ENCODE peak calls at places on chromosomes 3 and 15, in four cellular contexts. D is A549, Q is K562, N is GM12878. K is an unnamed sample.

GRCh38 chr3:154151969-154152368 is 30.8 kb downstream of the ARHGEF26 start:
- DNase-seq in D (no peak), Q (no peak), N (no peak), K (no peak)

GRCh38 chr3:44478055-44478468 is 592 bp upstream of the ZNF445 start:
- DNase-seq in D (no peak), Q (no peak), N (no peak), K (peak; percentile 24)

GRCh38 chr3:144590854-144591253 is 619.2 kb downstream of the DIPK2A start:
- DNase-seq in D (peak; percentile 45), Q (no peak), N (no peak), K (no peak)

GRCh38 chr3:66253790-66254620 is 33.2 kb downstream of the SLC25A26 start:
- DNase-seq in D (peak; percentile 42), Q (peak; percentile 10), N (no peak), K (peak; percentile 23)

GRCh38 chr3:107953707-107954106 is 137.1 kb downstream of the CD47 start:
- DNase-seq in D (no peak), Q (no peak), N (no peak), K (no peak)

GRCh38 chr3:191237045-191237882 is 38.2 kb downstream of the OSTN start:
- DNase-seq in D (no peak), Q (no peak), N (no peak), K (no peak)

GRCh38 chr3:164451083-164451910 is 627.0 kb downstream of the SI start:
- DNase-seq in D (no peak), Q (no peak), N (no peak), K (no peak)

GRCh38 chr15:66251790-66252355 is 1.7 kb downstream of the MEGF11 start:
- DNase-seq in D (no peak), Q (no peak), N (no peak), K (no peak)

GRCh38 chr3:29144361-29144760 is 136.5 kb upstream of the RBMS3 start:
- DNase-seq in D (no peak), Q (no peak), N (no peak), K (no peak)

GRCh38 chr3:73611176-73611575 is 13.6 kb downstream of the PDZRN3 start:
- DNase-seq in D (no peak), Q (no peak), N (no peak), K (no peak)

GRCh38 chr15:73397461-73397860 is 28.7 kb upstream of the HCN4 start:
- DNase-seq in D (no peak), Q (no peak), N (no peak), K (no peak)

GRCh38 chr15:76058714-76059319 is 968 bp upstream of the TMEM266 start:
- DNase-seq in D (peak; percentile 68), Q (peak; percentile 19), N (peak; percentile 19), K (peak; percentile 15)

GRCh38 chr3:15606434-15606891 is 4.9 kb downstream of the BTD start:
- DNase-seq in D (peak; percentile 37), Q (no peak), N (no peak), K (peak; percentile 92)

GRCh38 chr3:60056394-60056793 is 1006.6 kb upstream of the CFAP20DC start:
- DNase-seq in D (no peak), Q (no peak), N (no peak), K (no peak)

GRCh38 chr15:67809866-67810265 is 15.4 kb upstream of the SKOR1 start:
- DNase-seq in D (no peak), Q (no peak), N (no peak), K (no peak)

GRCh38 chr3:183980408-183980807 is 37.3 kb downstream of the ABCC5 start:
- DNase-seq in D (no peak), Q (no peak), N (no peak), K (no peak)

GRCh38 chr3:56862352-56863062 is 60.8 kb upstream of the ARHGEF3 start:
- DNase-seq in D (no peak), Q (no peak), N (no peak), K (peak; percentile 88)

GRCh38 chr3:52771702-52772101 is 962 bp upstream of the NEK4 start:
- DNase-seq in D (no peak), Q (no peak), N (no peak), K (no peak)

GRCh38 chr3:182385356-182385755 is 407.9 kb upstream of the ATP11B start:
- DNase-seq in D (no peak), Q (no peak), N (no peak), K (no peak)

GRCh38 chr3:123834631-123835030 is 49.5 kb downstream of the MYLK start:
- DNase-seq in D (no peak), Q (no peak), N (no peak), K (no peak)

DNA sequence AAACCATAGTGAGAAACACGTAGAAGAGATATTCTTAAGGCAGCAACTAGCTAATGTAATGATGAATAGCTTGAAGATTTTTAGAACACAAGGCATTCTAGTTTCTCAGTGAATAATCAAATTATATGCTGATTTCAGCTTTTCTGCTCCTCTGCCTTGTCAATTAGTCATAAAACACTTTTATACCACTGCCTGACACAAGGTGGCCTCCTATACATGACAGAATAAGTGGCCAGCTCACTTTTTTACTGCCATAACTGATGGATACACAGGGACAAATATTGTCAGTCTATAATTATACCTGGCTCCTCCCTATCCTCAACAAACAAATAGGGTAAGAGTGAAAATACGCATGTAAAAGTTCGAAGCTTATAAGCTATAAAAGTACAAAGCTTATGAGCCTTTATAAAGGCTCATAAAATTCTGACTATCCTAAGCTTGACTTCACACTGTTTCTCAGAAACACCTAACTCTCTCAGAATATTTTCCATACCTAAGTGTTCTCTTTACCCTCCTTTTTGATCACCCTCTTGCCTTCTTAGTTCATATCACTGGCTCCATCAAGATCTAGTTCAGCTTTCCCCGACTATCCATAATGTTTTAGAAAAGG is 81.6 kb downstream of the HERC1 start:
- DNase-seq in D (peak; percentile 76), Q (peak; percentile 44), N (peak; percentile 23), K (peak; percentile 61)
- TF ChIP-seq POLR2AphosphoS2 in D (no peak), Q (no peak), N (no peak), K (no peak)

DNA sequence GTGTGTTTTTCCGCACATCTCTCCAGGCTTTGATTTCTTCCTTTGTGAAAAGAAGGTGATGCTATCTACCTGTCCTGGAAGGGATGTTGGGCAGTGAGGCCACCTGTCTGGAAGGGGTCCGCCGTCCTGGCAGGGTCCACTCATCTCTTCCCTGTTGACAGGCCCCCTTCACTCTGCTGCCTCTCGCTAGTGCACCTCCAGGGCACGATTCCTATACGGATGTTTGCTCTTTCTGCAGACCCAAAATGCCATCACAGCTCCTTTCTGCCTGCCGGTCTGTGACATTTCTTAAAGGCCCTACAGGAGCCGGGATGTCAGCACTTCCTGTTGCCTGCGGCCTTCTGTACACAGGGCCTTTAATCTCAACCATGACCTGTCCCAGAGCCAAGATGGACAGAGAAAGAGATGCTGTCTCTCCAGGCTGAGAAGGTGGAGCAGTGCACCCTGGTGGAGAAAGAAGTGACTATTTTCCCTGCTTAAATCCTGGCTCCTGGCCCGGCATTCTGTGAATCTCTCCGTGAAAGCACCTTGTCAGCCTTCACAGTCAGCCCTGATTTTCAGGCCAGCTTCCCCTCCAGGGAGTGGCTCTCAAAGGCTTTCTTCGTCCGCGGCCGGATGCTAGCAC is 7.4 kb downstream of the FAM3D start:
- DNase-seq in D (peak; percentile 39), Q (peak; percentile 26), N (no peak), K (peak; percentile 33)
- TF ChIP-seq POLR2AphosphoS2 in D (no peak), Q (no peak), N (no peak), K (no peak)

GRCh38 chr3:94259291-94259690 is 196.4 kb downstream of the NSUN3 start:
- DNase-seq in D (no peak), Q (no peak), N (no peak), K (no peak)

GRCh38 chr3:94258851-94259250 is 196.0 kb downstream of the NSUN3 start:
- DNase-seq in D (no peak), Q (no peak), N (no peak), K (no peak)

GRCh38 chr3:94252316-94252715 is 189.5 kb downstream of the NSUN3 start:
- DNase-seq in D (no peak), Q (no peak), N (no peak), K (no peak)

DNA sequence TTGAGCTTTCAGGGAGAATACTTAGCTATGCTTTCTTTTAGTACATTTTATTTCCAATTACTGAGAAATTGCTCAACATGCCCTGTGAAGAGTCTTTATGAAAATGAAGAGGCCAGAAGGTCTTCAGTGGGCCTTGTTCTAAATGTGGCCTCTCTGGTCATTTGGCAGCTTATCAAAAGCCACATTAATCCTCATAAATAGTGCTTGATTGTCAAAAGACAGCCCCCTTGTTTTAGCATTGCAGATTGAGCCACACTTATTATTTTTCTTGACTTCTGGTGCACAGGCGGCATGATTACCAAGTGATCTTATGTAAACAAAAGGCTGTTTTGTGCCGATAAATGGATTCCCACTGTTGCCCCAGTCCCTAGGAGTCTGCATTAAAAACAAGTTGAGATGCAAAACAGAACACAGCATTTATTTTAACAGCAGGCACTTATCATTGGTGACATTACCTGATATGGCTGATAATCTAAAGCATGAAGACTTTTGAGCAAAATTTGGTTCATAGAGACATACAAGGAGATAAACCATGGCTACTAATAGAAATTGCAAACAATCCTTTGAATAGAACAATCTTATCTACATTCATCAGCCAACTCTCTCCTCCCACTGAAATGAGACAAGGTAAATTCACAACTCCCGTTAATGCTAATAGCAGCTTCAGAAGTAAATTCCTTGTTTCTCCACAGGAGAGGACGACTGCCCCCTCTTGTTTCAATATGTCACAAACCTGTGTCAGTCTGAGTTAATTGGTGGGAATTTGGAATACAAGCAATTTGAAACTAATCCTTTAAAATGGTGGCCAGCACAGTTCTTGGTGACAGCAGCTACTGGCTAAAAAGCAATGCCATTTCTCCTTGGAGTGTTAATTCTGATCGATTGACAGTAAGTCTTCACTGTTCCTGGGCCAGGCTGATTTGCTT is 194.3 kb downstream of the NSUN3 start:
- DNase-seq in D (no peak), Q (no peak), N (no peak), K (no peak)
- TF ChIP-seq POLR2AphosphoS2 in D (no peak), Q (no peak), N (no peak), K (no peak)

GRCh38 chr15:26691249-26691648 is 81.6 kb downstream of the GABRB3 start:
- DNase-seq in D (no peak), Q (no peak), N (no peak), K (no peak)

GRCh38 chr15:26686547-26687187 is 86.2 kb downstream of the GABRB3 start:
- DNase-seq in D (no peak), Q (no peak), N (no peak), K (no peak)

GRCh38 chr15:26690778-26691177 is 82.1 kb downstream of the GABRB3 start:
- DNase-seq in D (no peak), Q (no peak), N (no peak), K (no peak)
- TF ChIP-seq POLR2AphosphoS2 in D (no peak), Q (no peak), N (no peak), K (no peak)

GRCh38 chr3:94420941-94421340 is 358.1 kb downstream of the NSUN3 start:
- DNase-seq in D (no peak), Q (no peak), N (no peak), K (no peak)

GRCh38 chr3:94417963-94418455 is 355.1 kb downstream of the NSUN3 start:
- DNase-seq in D (no peak), Q (no peak), N (no peak), K (no peak)

GRCh38 chr3:94429517-94429916 is 366.7 kb downstream of the NSUN3 start:
- DNase-seq in D (no peak), Q (no peak), N (no peak), K (no peak)

DNA sequence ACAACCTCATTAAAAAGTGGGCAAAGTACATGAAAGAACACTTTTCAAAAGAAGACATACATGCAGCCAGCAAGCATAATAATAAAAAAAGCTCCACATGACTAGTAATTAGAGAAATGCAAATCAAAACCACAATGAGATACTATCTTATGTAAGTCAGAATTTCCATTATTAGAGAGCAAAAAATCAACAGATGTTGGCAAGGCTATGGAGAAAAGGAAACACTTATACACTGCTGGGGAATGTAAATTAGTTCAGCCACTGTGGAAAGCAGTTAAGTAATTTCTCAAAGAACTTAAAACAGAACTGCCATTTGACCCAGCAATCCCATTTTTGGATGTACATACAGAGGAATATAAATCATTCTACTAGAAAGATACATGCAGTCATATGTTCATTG is 360.7 kb downstream of the NSUN3 start:
- DNase-seq in D (no peak), Q (no peak), N (no peak), K (no peak)
- TF ChIP-seq POLR2AphosphoS2 in D (no peak), Q (no peak), N (no peak), K (no peak)

GRCh38 chr15:100426893-100427292 is 85.1 kb upstream of the ADAMTS17 start:
- DNase-seq in D (no peak), Q (no peak), N (no peak), K (no peak)
- TF ChIP-seq POLR2AphosphoS2 in D (no peak), Q (no peak), N (no peak), K (no peak)